ENCODE peak calls at places on chromosomes 5 and 9, in four cellular contexts. K is heart right ventricle, Z is stomach, D is hepatocyte. R is an unnamed sample.

GRCh38 chr9:89059925-89060506 is 68.7 kb downstream of the S1PR3 start:
- DNase-seq in K (no peak), Z (no peak), D (no peak), R (no peak)

GRCh38 chr5:54463696-54464095 is 8.2 kb downstream of the HSPB3 start:
- DNase-seq in K (no peak), Z (no peak), D (no peak), R (no peak)

GRCh38 chr5:180323929-180324632 is 29.1 kb downstream of the GFPT2 start:
- DNase-seq in K (no peak), Z (no peak), D (no peak), R (no peak)

GRCh38 chr5:68554566-68555279 is 339.2 kb downstream of the PIK3R1 start:
- DNase-seq in K (peak; percentile 33), Z (peak; percentile 57), D (peak; percentile 41), R (no peak)

GRCh38 chr5:103461223-103461622 is 101.4 kb downstream of the NUDT12 start:
- DNase-seq in K (no peak), Z (no peak), D (no peak), R (no peak)

GRCh38 chr5:132086277-132086794 is 12.7 kb downstream of the CSF2 start:
- DNase-seq in K (peak; percentile 67), Z (peak; percentile 50), D (peak; percentile 63), R (no peak)

GRCh38 chr5:160979356-160979755 is 127.3 kb upstream of the ATP10B start:
- DNase-seq in K (no peak), Z (no peak), D (no peak), R (no peak)

GRCh38 chr5:137696481-137696880 is 39.4 kb downstream of the KLHL3 start:
- DNase-seq in K (no peak), Z (no peak), D (no peak), R (no peak)

GRCh38 chr5:169670769-169671525 is 33.9 kb downstream of the DOCK2 start:
- DNase-seq in K (no peak), Z (no peak), D (no peak), R (no peak)

GRCh38 chr5:108655750-108656450 is 91.8 kb upstream of the FER start:
- DNase-seq in K (no peak), Z (no peak), D (peak; percentile 28), R (no peak)

GRCh38 chr9:33506626-33507370 is 17.3 kb upstream of the ANKRD18B start:
- DNase-seq in K (no peak), Z (no peak), D (peak; percentile 59), R (no peak)

R was measured in HT-29.